ENCODE peak calls at places on chromosomes 5 and 9, in six cellular contexts. One of them, this sample, is unnamed.

GRCh38 chr5:171678631-171679030 is 107.0 kb upstream of the SMIM23 start:
- DNase-seq in GM12878: no peak
- DNase-seq in GM12891: no peak
- DNase-seq in H1: no peak
- DNase-seq in HepG2: no peak
- DNase-seq in K562: no peak
- DNase-seq in this sample: no peak

GRCh38 chr5:153523196-153523595 is 32.7 kb downstream of the GRIA1 start:
- DNase-seq in GM12891: no peak
- DNase-seq in K562: no peak
- DNase-seq in GM12878: no peak
- DNase-seq in HepG2: no peak
- DNase-seq in H1: no peak
- DNase-seq in this sample: no peak

GRCh38 chr5:61313960-61314681 is 17.9 kb upstream of the ZSWIM6 start:
- DNase-seq in GM12878: no peak
- DNase-seq in K562: no peak
- DNase-seq in GM12891: no peak
- DNase-seq in H1: no peak
- DNase-seq in HepG2: no peak
- DNase-seq in this sample: no peak

GRCh38 chr5:179893076-179893957 is 14.4 kb downstream of the TBC1D9B start:
- DNase-seq in GM12878: no peak
- DNase-seq in HepG2: no peak
- DNase-seq in K562: no peak
- DNase-seq in GM12891: no peak
- DNase-seq in H1: no peak
- DNase-seq in this sample: no peak

GRCh38 chr9:109052416-109052815 is 39.1 kb upstream of the CTNNAL1 start:
- DNase-seq in K562: no peak
- DNase-seq in HepG2: no peak
- DNase-seq in GM12891: no peak
- DNase-seq in GM12878: no peak
- DNase-seq in H1: no peak
- DNase-seq in this sample: no peak

GRCh38 chr5:44048268-44048984 is 340.8 kb downstream of the FGF10 start:
- DNase-seq in GM12878: no peak
- DNase-seq in HepG2: no peak
- DNase-seq in K562: no peak
- DNase-seq in H1: no peak
- DNase-seq in GM12891: no peak
- DNase-seq in this sample: no peak

GRCh38 chr9:27386759-27387158 is 89.8 kb upstream of the EQTN start:
- DNase-seq in HepG2: no peak
- DNase-seq in H1: peak; percentile 24
- DNase-seq in GM12878: no peak
- DNase-seq in GM12891: no peak
- DNase-seq in K562: no peak
- DNase-seq in this sample: no peak

GRCh38 chr9:136926154-136926704 is 18.3 kb downstream of the FBXW5 start:
- DNase-seq in GM12878: no peak
- DNase-seq in GM12891: no peak
- DNase-seq in H1: no peak
- DNase-seq in K562: no peak
- DNase-seq in HepG2: no peak
- DNase-seq in this sample: no peak

GRCh38 chr5:75512383-75513074 is 838 bp downstream of the POLK start:
- DNase-seq in K562: peak; percentile 26
- DNase-seq in GM12891: no peak
- DNase-seq in H1: no peak
- DNase-seq in HepG2: peak; percentile 14
- DNase-seq in GM12878: no peak
- DNase-seq in this sample: no peak

GRCh38 chr5:76180817-76181805 is 97.9 kb downstream of the SV2C start:
- DNase-seq in GM12891: no peak
- DNase-seq in HepG2: no peak
- DNase-seq in K562: peak; percentile 55
- DNase-seq in H1: no peak
- DNase-seq in GM12878: peak; percentile 62
- DNase-seq in this sample: no peak

GRCh38 chr5:43616535-43616934 is 13.6 kb downstream of the NNT start:
- DNase-seq in HepG2: no peak
- DNase-seq in H1: no peak
- DNase-seq in GM12891: no peak
- DNase-seq in K562: no peak
- DNase-seq in GM12878: no peak
- DNase-seq in this sample: no peak

GRCh38 chr5:69007086-69007672 is 86.6 kb upstream of the SLC30A5 start:
- DNase-seq in GM12878: no peak
- DNase-seq in K562: no peak
- DNase-seq in HepG2: no peak
- DNase-seq in GM12891: no peak
- DNase-seq in H1: no peak
- DNase-seq in this sample: no peak

GRCh38 chr9:90137824-90138223 is 504.8 kb downstream of the DIRAS2 start:
- DNase-seq in H1: no peak
- DNase-seq in K562: no peak
- DNase-seq in GM12878: no peak
- DNase-seq in GM12891: no peak
- DNase-seq in HepG2: no peak
- DNase-seq in this sample: no peak

GRCh38 chr5:43422143-43422542 is 10.0 kb upstream of the CCL28 start:
- DNase-seq in HepG2: peak; percentile 62
- DNase-seq in K562: no peak
- DNase-seq in GM12878: no peak
- DNase-seq in GM12891: no peak
- DNase-seq in H1: no peak
- DNase-seq in this sample: no peak

GRCh38 chr9:98101868-98102273 is 17.2 kb downstream of the TRIM14 start:
- DNase-seq in K562: no peak
- DNase-seq in H1: no peak
- DNase-seq in GM12891: peak; percentile 57
- DNase-seq in GM12878: peak; percentile 99
- DNase-seq in HepG2: no peak
- DNase-seq in this sample: peak; percentile 64

GRCh38 chr5:38466444-38467189 is 89.8 kb downstream of the LIFR start:
- DNase-seq in GM12891: no peak
- DNase-seq in K562: no peak
- DNase-seq in GM12878: no peak
- DNase-seq in HepG2: no peak
- DNase-seq in H1: no peak
- DNase-seq in this sample: no peak

GRCh38 chr5:57598756-57599155 is 116.1 kb upstream of the ACTBL2 start:
- DNase-seq in GM12891: no peak
- DNase-seq in GM12878: no peak
- DNase-seq in H1: no peak
- DNase-seq in HepG2: no peak
- DNase-seq in K562: no peak
- DNase-seq in this sample: no peak

GRCh38 chr9:131639771-131640437 is 94.6 kb downstream of the PRRT1B start:
- DNase-seq in GM12891: no peak
- DNase-seq in K562: no peak
- DNase-seq in H1: no peak
- DNase-seq in HepG2: no peak
- DNase-seq in GM12878: no peak
- DNase-seq in this sample: no peak

GRCh38 chr5:10701567-10702039 is 59.4 kb downstream of the DAP start:
- DNase-seq in K562: peak; percentile 79
- DNase-seq in GM12891: no peak
- DNase-seq in GM12878: no peak
- DNase-seq in H1: peak; percentile 73
- DNase-seq in HepG2: peak; percentile 18
- DNase-seq in this sample: no peak

GRCh38 chr5:145586664-145587307 is 248.4 kb downstream of the PRELID2 start:
- DNase-seq in HepG2: no peak
- DNase-seq in K562: no peak
- DNase-seq in GM12891: no peak
- DNase-seq in GM12878: no peak
- DNase-seq in H1: no peak
- DNase-seq in this sample: no peak

GRCh38 chr9:81022177-81022576 is 667.2 kb downstream of the TLE1 start:
- DNase-seq in GM12891: no peak
- DNase-seq in GM12878: no peak
- DNase-seq in HepG2: no peak
- DNase-seq in K562: no peak
- DNase-seq in H1: no peak
- DNase-seq in this sample: no peak

GRCh38 chr9:6592231-6592630 is 53.3 kb downstream of the GLDC start:
- DNase-seq in H1: no peak
- DNase-seq in HepG2: peak; percentile 35
- DNase-seq in K562: no peak
- DNase-seq in GM12878: no peak
- DNase-seq in GM12891: no peak
- DNase-seq in this sample: no peak

GRCh38 chr5:119398713-119399492 is 43.1 kb downstream of the TNFAIP8 start:
- DNase-seq in K562: no peak
- DNase-seq in GM12878: no peak
- DNase-seq in HepG2: peak; percentile 9
- DNase-seq in H1: peak; percentile 34
- DNase-seq in GM12891: no peak
- DNase-seq in this sample: no peak

GRCh38 chr9:112582371-112582770 is 95.7 kb downstream of the KIAA1958 start:
- DNase-seq in H1: no peak
- DNase-seq in HepG2: no peak
- DNase-seq in GM12891: no peak
- DNase-seq in K562: no peak
- DNase-seq in GM12878: no peak
- DNase-seq in this sample: no peak

GRCh38 chr5:76813982-76814562 is 4.8 kb upstream of the F2RL1 start:
- DNase-seq in HepG2: peak; percentile 43
- DNase-seq in GM12891: no peak
- DNase-seq in K562: no peak
- DNase-seq in GM12878: no peak
- DNase-seq in H1: no peak
- DNase-seq in this sample: no peak

DNA sequence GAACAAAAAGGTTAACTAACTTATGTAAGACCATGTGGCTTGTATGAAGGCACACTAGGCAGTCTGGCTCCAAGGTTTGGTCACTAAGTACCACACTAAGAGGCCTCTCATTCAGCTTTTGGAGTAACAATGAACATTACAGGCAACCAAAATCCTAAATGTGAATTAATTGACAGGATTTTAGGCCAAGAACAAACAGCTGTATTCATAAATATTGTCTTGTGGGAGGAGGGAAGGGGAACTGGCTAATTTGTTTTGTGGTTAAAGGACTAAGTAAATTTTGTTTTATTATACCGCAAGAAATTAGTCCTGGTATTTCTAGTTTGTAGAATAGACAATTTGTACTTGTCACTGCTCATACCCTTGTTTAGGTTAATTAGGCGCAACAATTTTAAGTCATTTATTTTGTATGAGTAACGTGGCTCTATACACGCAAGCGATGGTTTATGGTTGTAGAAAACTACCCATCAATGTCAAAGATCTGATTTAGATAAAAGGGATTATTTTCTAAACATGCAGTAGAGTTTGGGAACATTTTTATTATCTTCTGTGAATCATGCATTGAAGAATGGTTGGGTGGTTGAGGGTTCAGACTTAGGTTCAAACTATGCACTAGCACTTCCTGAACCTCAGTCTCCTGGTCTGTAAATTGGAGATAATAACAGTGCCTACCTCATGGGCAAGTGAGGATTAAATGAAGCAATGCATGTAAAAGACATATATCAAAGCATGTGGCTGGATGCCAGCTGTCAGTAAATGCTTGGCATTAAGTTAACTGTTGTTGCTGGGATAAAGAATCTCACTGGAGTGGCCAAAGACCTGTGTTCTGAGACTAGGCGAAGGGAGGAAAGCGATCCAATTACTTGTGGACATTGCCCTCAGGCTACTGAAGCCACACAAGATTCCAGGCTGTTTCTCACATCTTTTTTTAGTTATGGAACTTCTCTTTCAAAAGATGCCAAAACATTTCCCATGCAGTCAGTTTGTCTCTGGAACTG is 1.3 kb upstream of the OTULINL start:
- DNase-seq in K562: no peak
- DNase-seq in HepG2: no peak
- DNase-seq in H1: no peak
- DNase-seq in GM12878: no peak
- DNase-seq in GM12891: no peak
- DNase-seq in this sample: no peak
- TF ChIP-seq TAF1 in K562: no peak
- TF ChIP-seq TAF1 in HepG2: no peak
- TF ChIP-seq TAF1 in H1: no peak
- TF ChIP-seq TAF1 in GM12878: no peak
- TF ChIP-seq TAF1 in GM12891: no peak
- TF ChIP-seq TAF1 in this sample: no peak

DNA sequence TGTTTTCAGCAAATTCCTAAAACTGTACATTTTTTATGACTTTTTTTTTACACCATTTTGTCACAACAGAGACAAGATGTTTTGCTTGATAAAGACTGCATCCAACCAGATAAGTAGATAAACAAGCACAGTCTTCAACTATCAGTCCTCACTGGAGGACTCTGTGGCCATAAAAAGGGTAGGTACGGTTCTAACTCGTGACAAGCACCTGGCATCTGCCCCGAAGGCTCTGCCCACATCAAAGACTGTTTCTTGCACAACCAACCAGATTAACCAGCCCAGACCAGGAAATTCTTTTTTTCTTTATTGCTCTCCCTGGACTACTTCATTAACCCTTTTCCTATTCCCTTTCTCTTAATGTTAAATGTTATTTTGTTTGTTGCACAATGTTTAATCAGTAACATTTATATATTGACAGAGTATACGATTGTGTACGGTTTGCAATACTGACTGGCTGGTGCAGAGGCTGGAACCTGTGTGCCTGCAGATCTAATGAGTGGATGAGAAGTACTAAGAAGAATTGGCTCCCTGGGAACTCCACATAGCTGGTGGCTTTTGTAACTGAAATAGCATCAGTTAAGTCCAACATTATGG is 74.1 kb downstream of the SERINC5 start:
- DNase-seq in K562: peak; percentile 40
- DNase-seq in GM12891: no peak
- DNase-seq in GM12878: no peak
- DNase-seq in HepG2: peak; percentile 90
- DNase-seq in H1: no peak
- DNase-seq in this sample: no peak
- TF ChIP-seq POLR2AphosphoS5 in K562: no peak
- TF ChIP-seq POLR2AphosphoS5 in GM12891: no peak
- TF ChIP-seq POLR2AphosphoS5 in GM12878: no peak
- TF ChIP-seq POLR2AphosphoS5 in HepG2: no peak
- TF ChIP-seq POLR2AphosphoS5 in H1: no peak
- TF ChIP-seq POLR2AphosphoS5 in this sample: no peak

GRCh38 chr5:1201327-1202025 is at the start of gene SLC6A19:
- DNase-seq in GM12878: no peak
- DNase-seq in K562: peak; percentile 49
- DNase-seq in GM12891: no peak
- DNase-seq in HepG2: no peak
- DNase-seq in H1: no peak
- DNase-seq in this sample: no peak
- TF ChIP-seq POLR2A in GM12878: no peak
- TF ChIP-seq POLR2A in K562: no peak
- TF ChIP-seq POLR2A in GM12891: no peak
- TF ChIP-seq POLR2A in HepG2: no peak
- TF ChIP-seq POLR2A in H1: no peak
- TF ChIP-seq POLR2A in this sample: no peak

DNA sequence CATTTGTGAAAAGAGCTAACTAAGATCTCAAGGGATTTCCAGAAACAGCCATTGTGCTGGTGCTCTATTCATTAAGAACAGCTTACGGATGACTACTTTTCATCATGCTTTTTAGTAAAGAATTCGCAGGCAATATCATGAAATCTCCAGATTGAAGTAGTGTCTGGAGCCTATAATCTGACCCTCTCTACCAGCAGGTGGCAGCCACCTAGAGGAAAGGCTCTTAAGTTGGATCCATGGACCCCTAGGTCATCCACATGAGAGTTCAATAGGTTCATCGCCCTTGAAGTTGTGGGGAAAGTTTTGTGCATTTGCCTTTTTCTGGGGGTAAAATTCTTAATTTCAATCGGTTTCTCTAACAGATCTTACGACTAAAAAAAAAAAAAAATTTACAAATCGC is 82.3 kb downstream of the SLC1A3 start:
- DNase-seq in GM12878: no peak
- DNase-seq in HepG2: peak; percentile 29
- DNase-seq in GM12891: no peak
- DNase-seq in H1: no peak
- DNase-seq in K562: peak; percentile 43
- DNase-seq in this sample: no peak
- TF ChIP-seq TAF1 in GM12878: no peak
- TF ChIP-seq TAF1 in HepG2: no peak
- TF ChIP-seq TAF1 in GM12891: no peak
- TF ChIP-seq TAF1 in H1: no peak
- TF ChIP-seq TAF1 in K562: no peak
- TF ChIP-seq TAF1 in this sample: no peak

This sample was measured in GM12892.